ENCODE peak calls at places on chromosomes 2 and 18, in five cellular contexts. O is neural progenitor cell; A is transverse colon; F is colonic mucosa; E is effector memory CD4-positive, alpha-beta T cell. S is an unnamed sample.

GRCh38 chr2:42091671-42092070 is 43.9 kb downstream of the PKDCC start:
- DNase-seq in O (no peak), A (no peak), F (peak), E (no peak), S (no peak)

GRCh38 chr18:24530630-24531111 is 70.2 kb downstream of the HRH4 start:
- DNase-seq in O (no peak), A (no peak), F (no peak), E (no peak), S (peak)

GRCh38 chr18:76456018-76456750 is 38.9 kb downstream of the ZNF516 start:
- DNase-seq in O (peak), A (no peak), F (no peak), E (no peak), S (no peak)

GRCh38 chr2:73067043-73067442 is 4.5 kb downstream of the SFXN5 start:
- DNase-seq in O (no peak), A (no peak), F (no peak), E (no peak), S (no peak)

GRCh38 chr2:47217277-47217676 is 62.2 kb upstream of the STPG4 start:
- DNase-seq in O (no peak), A (no peak), F (no peak), E (no peak), S (no peak)

GRCh38 chr2:28209312-28209711 is 183.3 kb upstream of the FOSL2 start:
- DNase-seq in O (no peak), A (peak), F (peak), E (no peak), S (peak)

GRCh38 chr2:130878933-130879332 is 42.2 kb downstream of the ARHGEF4 start:
- DNase-seq in O (no peak), A (no peak), F (no peak), E (no peak), S (no peak)

GRCh38 chr2:165778653-165779451 is 15.2 kb downstream of the GALNT3 start:
- DNase-seq in O (peak), A (no peak), F (no peak), E (no peak), S (peak)

GRCh38 chr2:118763797-118764196 is 83.7 kb downstream of the EN1 start:
- DNase-seq in O (peak), A (no peak), F (no peak), E (no peak), S (no peak)

GRCh38 chr2:239763433-239764097 is 261.6 kb downstream of the NDUFA10 start:
- DNase-seq in O (peak), A (no peak), F (no peak), E (no peak), S (no peak)

GRCh38 chr18:47250415-47251046 is 929 bp downstream of the SKOR2 start:
- DNase-seq in O (peak), A (no peak), F (no peak), E (no peak), S (no peak)

GRCh38 chr2:240140920-240141319 is 462 bp upstream of the OTOS start:
- DNase-seq in O (peak), A (no peak), F (no peak), E (no peak), S (no peak)

GRCh38 chr18:59820663-59821062 is 79.1 kb upstream of the PMAIP1 start:
- DNase-seq in O (no peak), A (no peak), F (no peak), E (no peak), S (no peak)

GRCh38 chr2:234436482-234436837 is 60.4 kb downstream of the ARL4C start:
- DNase-seq in O (no peak), A (no peak), F (no peak), E (no peak), S (no peak)

GRCh38 chr2:27071277-27071989 is at the start of gene OST4:
- DNase-seq in O (peak), A (peak), F (peak), E (peak), S (peak)

GRCh38 chr2:206011018-206011614 is 74.9 kb downstream of the INO80D start:
- DNase-seq in O (no peak), A (no peak), F (no peak), E (no peak), S (no peak)

GRCh38 chr2:200383380-200384110 is 77.1 kb downstream of the SPATS2L start:
- DNase-seq in O (no peak), A (no peak), F (no peak), E (no peak), S (peak)

GRCh38 chr2:75608684-75609333 is 37.8 kb upstream of the MRPL19 start:
- DNase-seq in O (peak), A (peak), F (peak), E (no peak), S (peak)

GRCh38 chr2:207468504-207468903 is 61.3 kb upstream of the CREB1 start:
- DNase-seq in O (no peak), A (no peak), F (no peak), E (no peak), S (no peak)

GRCh38 chr2:75606851-75607798 is 39.5 kb upstream of the MRPL19 start:
- DNase-seq in O (no peak), A (no peak), F (no peak), E (no peak), S (no peak)

GRCh38 chr2:28216320-28216719 is 176.3 kb upstream of the FOSL2 start:
- DNase-seq in O (no peak), A (no peak), F (no peak), E (no peak), S (no peak)

GRCh38 chr18:58530801-58531200 is 98.1 kb downstream of the ALPK2 start:
- DNase-seq in O (no peak), A (no peak), F (no peak), E (no peak), S (no peak)

GRCh38 chr2:173184031-173185004 is 108.7 kb downstream of the MAP3K20 start:
- DNase-seq in O (peak), A (peak), F (peak), E (no peak), S (no peak)

GRCh38 chr2:24105816-24106215 is 17.3 kb downstream of the PFN4 start:
- DNase-seq in O (no peak), A (no peak), F (no peak), E (no peak), S (no peak)

GRCh38 chr2:95068256-95068655 is 42.7 kb downstream of the MAL start:
- DNase-seq in O (no peak), A (no peak), F (no peak), E (no peak), S (no peak)

GRCh38 chr2:98913916-98914712 is 21.9 kb downstream of the CRACDL start:
- DNase-seq in O (no peak), A (no peak), F (no peak), E (no peak), S (no peak)

GRCh38 chr2:110691612-110692258 is 13.9 kb upstream of the BUB1 start:
- DNase-seq in O (no peak), A (no peak), F (no peak), E (no peak), S (no peak)

GRCh38 chr2:129934044-129934822 is 45.2 kb upstream of the RAB6C start:
- DNase-seq in O (peak), A (no peak), F (no peak), E (no peak), S (no peak)

GRCh38 chr2:96414161-96414713 is 78.7 kb downstream of the NCAPH start:
- DNase-seq in O (no peak), A (no peak), F (no peak), E (no peak), S (no peak)

GRCh38 chr2:178796079-178796677 is 11.0 kb downstream of the TTN start:
- DNase-seq in O (no peak), A (no peak), F (no peak), E (no peak), S (peak)

DNA sequence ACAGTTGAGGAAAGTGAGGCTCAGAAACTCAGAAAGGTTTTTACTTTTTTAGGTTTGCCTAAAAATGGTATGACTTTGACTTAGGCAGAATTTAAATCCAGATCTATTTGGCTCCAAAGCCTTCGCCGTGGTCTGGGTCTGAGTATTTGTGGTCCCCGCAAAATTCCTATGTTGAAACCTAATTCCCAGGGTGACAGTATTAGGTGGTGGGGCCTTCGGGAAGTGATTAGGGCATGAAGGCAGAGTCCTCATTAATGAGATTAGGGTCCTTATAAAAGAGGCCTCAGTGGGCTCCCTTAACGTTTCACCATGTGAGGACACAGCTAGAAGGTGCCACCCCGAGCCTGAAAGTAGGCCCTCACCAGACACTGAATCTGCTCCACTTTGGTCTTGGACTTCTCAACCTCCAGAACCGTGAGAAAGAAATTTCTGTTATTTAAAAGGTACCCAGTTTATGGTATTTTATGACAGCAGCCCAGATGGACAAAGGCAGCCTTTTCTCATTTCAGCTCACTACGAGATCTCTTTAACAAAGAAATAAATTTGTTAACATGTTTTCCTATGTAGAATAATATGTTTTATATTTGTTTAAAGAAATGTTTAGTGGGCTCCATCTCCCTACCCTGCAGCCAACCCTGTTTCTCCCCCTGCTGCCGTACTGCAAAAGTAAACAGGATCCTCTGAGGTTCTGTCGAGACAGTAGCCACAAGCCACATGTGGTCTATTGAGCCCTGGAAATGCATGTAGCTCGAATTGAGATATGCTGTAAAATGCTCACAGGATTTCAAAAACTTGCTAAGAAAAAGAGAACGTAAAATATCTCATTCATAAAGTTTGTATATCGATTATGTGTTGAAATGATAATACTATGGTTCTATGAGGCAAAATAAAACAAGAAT is 80.6 kb downstream of the MOGAT1 start:
- DNase-seq in O (peak), A (no peak), F (no peak), E (no peak), S (peak)
- H3K27ac ChIP-seq in O (peak), A (no peak), F (no peak), E (no peak), S (no peak)

GRCh38 chr2:162013514-162014205 is 60.4 kb downstream of the DPP4 start:
- DNase-seq in O (no peak), A (no peak), F (no peak), E (no peak), S (no peak)
- H3K27ac ChIP-seq in O (no peak), A (peak), F (no peak), E (peak), S (no peak)

GRCh38 chr2:85589982-85590791 is 5.4 kb upstream of the RNF181 start:
- DNase-seq in O (no peak), A (no peak), F (no peak), E (no peak), S (no peak)
- H3K27ac ChIP-seq in O (no peak), A (peak), F (peak), E (no peak), S (no peak)

DNA sequence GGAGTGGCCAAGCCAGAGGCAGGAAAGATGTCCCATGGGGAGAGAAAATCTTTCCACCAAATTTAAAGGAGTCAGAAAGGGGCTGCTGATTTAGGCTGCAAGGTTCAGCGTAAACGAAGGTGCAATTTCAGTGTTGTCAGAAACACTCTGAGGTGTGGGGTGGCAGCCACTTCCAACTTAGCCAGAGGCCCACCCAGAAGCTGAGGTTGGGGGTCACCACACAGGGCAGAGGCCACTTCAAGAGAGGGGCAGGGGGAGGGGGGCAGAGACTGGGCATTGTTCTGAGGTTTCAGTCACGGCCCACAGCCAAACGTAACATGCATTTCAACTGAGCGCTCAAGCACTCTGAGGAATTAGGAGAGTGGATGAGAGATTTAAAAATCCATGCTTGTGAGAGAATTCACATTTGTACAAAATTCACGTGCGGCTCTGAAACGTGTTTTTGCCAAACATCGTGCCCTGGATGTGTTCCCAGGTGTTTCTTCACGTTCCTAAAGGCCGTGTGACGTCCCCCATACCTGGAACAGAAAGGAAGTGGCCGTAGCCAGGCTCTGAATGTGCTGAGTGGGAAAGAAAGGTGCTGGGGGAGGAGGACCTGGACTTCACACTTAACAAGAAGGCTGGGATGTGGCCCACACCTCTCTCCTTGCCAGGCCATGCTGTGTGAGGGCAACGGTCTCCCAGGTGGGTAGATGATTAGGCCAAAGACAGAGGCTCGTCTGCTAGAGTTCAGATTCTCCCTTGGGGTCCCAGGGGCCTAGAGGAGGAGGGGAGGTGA is 19.5 kb upstream of the BOK start:
- DNase-seq in O (no peak), A (no peak), F (no peak), E (no peak), S (no peak)
- H3K27ac ChIP-seq in O (no peak), A (no peak), F (no peak), E (no peak), S (no peak)

DNA sequence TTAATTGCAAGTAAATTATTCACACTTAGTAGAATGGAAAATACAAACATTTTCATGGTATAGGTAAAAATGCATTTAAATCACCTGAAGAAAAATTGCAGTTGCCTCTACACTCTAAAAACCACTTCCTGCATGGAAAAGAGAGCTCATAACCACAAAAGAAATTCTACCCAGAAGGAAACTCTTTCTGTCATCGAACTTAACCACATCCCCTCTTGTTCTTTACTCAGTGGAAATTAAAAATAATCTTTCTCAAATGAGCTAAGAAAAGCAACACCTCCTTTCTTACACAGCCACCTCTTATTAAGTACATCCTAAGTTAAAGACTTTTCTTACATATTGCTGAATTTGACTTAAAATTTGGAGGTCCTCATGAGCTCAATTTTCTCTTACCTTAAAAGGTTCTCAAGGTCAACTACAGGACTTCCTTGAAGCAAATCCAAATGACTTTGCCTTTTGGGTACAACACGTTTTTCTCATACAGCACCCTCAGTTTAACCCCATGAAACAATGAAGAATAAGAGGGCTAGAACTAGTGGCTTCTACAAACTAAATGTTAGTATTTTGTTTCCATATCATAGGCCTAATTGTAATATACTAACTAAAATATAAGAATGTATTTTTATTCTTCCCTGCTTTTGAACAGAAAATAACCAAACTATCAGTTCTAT is 109.1 kb upstream of the CRIM1 start:
- DNase-seq in O (no peak), A (no peak), F (no peak), E (no peak), S (peak)
- H3K27ac ChIP-seq in O (no peak), A (no peak), F (no peak), E (no peak), S (no peak)

GRCh38 chr2:196268538-196269338 is 97.4 kb upstream of the STK17B start:
- DNase-seq in O (no peak), A (peak), F (peak), E (no peak), S (peak)
- H3K27ac ChIP-seq in O (no peak), A (peak), F (peak), E (peak), S (peak)

S was measured in small intestine.